ENCODE peak calls at places on chromosomes 16 and 17, in nine cellular contexts. One of them, this sample, is unnamed.

GRCh38 chr17:78422872-78423588 is 44.6 kb downstream of the PGS1 start:
- DNase-seq in colonic mucosa: no peak
- DNase-seq in tibial nerve: no peak
- DNase-seq in A549: no peak
- DNase-seq in mucosa of descending colon: no peak
- DNase-seq in tibial artery: no peak
- DNase-seq in astrocyte of the spinal cord: no peak
- DNase-seq in pancreas: no peak
- DNase-seq in dorsolateral prefrontal cortex: no peak
- DNase-seq in this sample: no peak

GRCh38 chr17:45156242-45156641 is 5.4 kb upstream of the HEXIM2 start:
- DNase-seq in astrocyte of the spinal cord: no peak
- DNase-seq in pancreas: no peak
- DNase-seq in A549: no peak
- DNase-seq in dorsolateral prefrontal cortex: no peak
- DNase-seq in colonic mucosa: no peak
- DNase-seq in tibial artery: no peak
- DNase-seq in mucosa of descending colon: no peak
- DNase-seq in tibial nerve: no peak
- DNase-seq in this sample: no peak

GRCh38 chr16:11627822-11628457 is 40.3 kb upstream of the SNN start:
- DNase-seq in mucosa of descending colon: no peak
- DNase-seq in tibial nerve: peak; percentile 38
- DNase-seq in dorsolateral prefrontal cortex: no peak
- DNase-seq in astrocyte of the spinal cord: no peak
- DNase-seq in A549: no peak
- DNase-seq in colonic mucosa: no peak
- DNase-seq in tibial artery: peak; percentile 76
- DNase-seq in pancreas: no peak
- DNase-seq in this sample: no peak

GRCh38 chr16:70736454-70737376 is 50.9 kb upstream of the MTSS2 start:
- DNase-seq in mucosa of descending colon: no peak
- DNase-seq in dorsolateral prefrontal cortex: no peak
- DNase-seq in tibial artery: no peak
- DNase-seq in A549: no peak
- DNase-seq in tibial nerve: no peak
- DNase-seq in pancreas: no peak
- DNase-seq in colonic mucosa: no peak
- DNase-seq in astrocyte of the spinal cord: no peak
- DNase-seq in this sample: no peak

GRCh38 chr17:80879723-80880649 is 111.7 kb upstream of the CHMP6 start:
- DNase-seq in pancreas: peak; percentile 13
- DNase-seq in tibial nerve: no peak
- DNase-seq in tibial artery: no peak
- DNase-seq in A549: no peak
- DNase-seq in mucosa of descending colon: peak; percentile 47
- DNase-seq in colonic mucosa: no peak
- DNase-seq in dorsolateral prefrontal cortex: no peak
- DNase-seq in astrocyte of the spinal cord: no peak
- DNase-seq in this sample: no peak

GRCh38 chr16:74626741-74627416 is 20.0 kb upstream of the GLG1 start:
- DNase-seq in pancreas: no peak
- DNase-seq in astrocyte of the spinal cord: peak; percentile 22
- DNase-seq in A549: no peak
- DNase-seq in tibial nerve: no peak
- DNase-seq in mucosa of descending colon: no peak
- DNase-seq in tibial artery: no peak
- DNase-seq in dorsolateral prefrontal cortex: no peak
- DNase-seq in colonic mucosa: no peak
- DNase-seq in this sample: no peak

GRCh38 chr16:83200005-83200779 is 573.4 kb downstream of the CDH13 start:
- DNase-seq in astrocyte of the spinal cord: peak; percentile 9
- DNase-seq in A549: peak; percentile 16
- DNase-seq in colonic mucosa: no peak
- DNase-seq in mucosa of descending colon: no peak
- DNase-seq in tibial artery: no peak
- DNase-seq in tibial nerve: no peak
- DNase-seq in dorsolateral prefrontal cortex: peak; percentile 42
- DNase-seq in pancreas: no peak
- DNase-seq in this sample: no peak

GRCh38 chr16:66512589-66513404 is 37.1 kb downstream of the TK2 start:
- DNase-seq in tibial artery: peak; percentile 80
- DNase-seq in dorsolateral prefrontal cortex: no peak
- DNase-seq in astrocyte of the spinal cord: peak; percentile 28
- DNase-seq in tibial nerve: no peak
- DNase-seq in colonic mucosa: no peak
- DNase-seq in A549: peak; percentile 86
- DNase-seq in pancreas: no peak
- DNase-seq in mucosa of descending colon: no peak
- DNase-seq in this sample: no peak

GRCh38 chr16:83715217-83715920 is 92.4 kb upstream of the HSBP1 start:
- DNase-seq in A549: no peak
- DNase-seq in pancreas: no peak
- DNase-seq in tibial artery: peak; percentile 73
- DNase-seq in tibial nerve: no peak
- DNase-seq in colonic mucosa: no peak
- DNase-seq in mucosa of descending colon: no peak
- DNase-seq in astrocyte of the spinal cord: peak; percentile 38
- DNase-seq in dorsolateral prefrontal cortex: no peak
- DNase-seq in this sample: no peak

GRCh38 chr17:4162775-4163498 is 19.9 kb downstream of the CYB5D2 start:
- DNase-seq in pancreas: no peak
- DNase-seq in tibial artery: no peak
- DNase-seq in mucosa of descending colon: no peak
- DNase-seq in colonic mucosa: no peak
- DNase-seq in A549: no peak
- DNase-seq in dorsolateral prefrontal cortex: no peak
- DNase-seq in astrocyte of the spinal cord: no peak
- DNase-seq in tibial nerve: no peak
- DNase-seq in this sample: no peak

GRCh38 chr16:70388281-70388680 is 41.6 kb downstream of the DDX19A start:
- DNase-seq in astrocyte of the spinal cord: no peak
- DNase-seq in tibial artery: no peak
- DNase-seq in tibial nerve: no peak
- DNase-seq in dorsolateral prefrontal cortex: peak; percentile 34
- DNase-seq in colonic mucosa: no peak
- DNase-seq in pancreas: no peak
- DNase-seq in A549: no peak
- DNase-seq in mucosa of descending colon: no peak
- DNase-seq in this sample: no peak

GRCh38 chr17:28097254-28097653 is 54.8 kb downstream of the NLK start:
- DNase-seq in A549: no peak
- DNase-seq in tibial nerve: no peak
- DNase-seq in pancreas: no peak
- DNase-seq in tibial artery: no peak
- DNase-seq in dorsolateral prefrontal cortex: no peak
- DNase-seq in mucosa of descending colon: no peak
- DNase-seq in colonic mucosa: no peak
- DNase-seq in astrocyte of the spinal cord: no peak
- DNase-seq in this sample: no peak

GRCh38 chr17:70060415-70060814 is 14.6 kb upstream of the KCNJ16 start:
- DNase-seq in tibial artery: no peak
- DNase-seq in mucosa of descending colon: no peak
- DNase-seq in tibial nerve: no peak
- DNase-seq in colonic mucosa: no peak
- DNase-seq in dorsolateral prefrontal cortex: no peak
- DNase-seq in astrocyte of the spinal cord: peak; percentile 25
- DNase-seq in pancreas: no peak
- DNase-seq in A549: no peak
- DNase-seq in this sample: no peak

GRCh38 chr16:65070831-65071230 is 51.0 kb downstream of the CDH11 start:
- DNase-seq in pancreas: no peak
- DNase-seq in dorsolateral prefrontal cortex: peak; percentile 87
- DNase-seq in colonic mucosa: peak; percentile 53
- DNase-seq in mucosa of descending colon: no peak
- DNase-seq in A549: peak; percentile 87
- DNase-seq in astrocyte of the spinal cord: peak; percentile 97
- DNase-seq in tibial artery: peak; percentile 83
- DNase-seq in tibial nerve: no peak
- DNase-seq in this sample: peak; percentile 81

DNA sequence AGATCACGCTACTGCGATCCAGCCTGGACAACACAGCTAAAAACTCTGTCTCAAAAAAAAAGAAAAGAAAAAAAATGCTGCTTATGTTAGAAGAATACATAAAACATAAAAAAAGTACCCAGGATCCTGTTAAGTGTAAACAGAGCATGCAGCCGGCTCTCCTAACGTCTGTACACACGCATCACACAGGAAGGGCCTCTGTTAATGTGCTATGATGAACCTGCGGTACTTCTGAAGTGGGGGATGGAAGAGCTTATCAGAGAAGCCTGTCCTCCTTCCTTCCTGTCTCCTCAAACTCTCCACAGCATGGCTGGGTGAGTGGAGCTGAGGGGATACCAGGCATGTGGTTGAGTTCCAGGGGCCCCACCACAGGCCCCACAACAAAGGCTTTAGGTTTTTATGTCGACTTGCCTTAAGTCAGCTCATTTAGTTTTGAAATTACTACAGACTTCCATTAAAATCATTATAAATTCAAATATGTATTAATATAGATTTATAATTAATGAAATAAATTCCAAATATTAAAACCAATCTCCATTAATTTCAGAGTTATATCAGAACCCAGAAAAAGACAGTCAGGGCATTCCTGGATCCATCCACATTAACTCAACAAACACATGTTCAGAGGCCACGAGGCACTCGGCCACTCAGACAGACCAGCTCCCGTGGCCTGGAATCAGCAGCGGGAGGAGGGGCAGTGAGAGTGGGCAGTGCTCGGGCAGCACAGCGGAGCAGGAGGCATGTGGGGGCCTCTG is 11.7 kb downstream of the CCDC57 start:
- DNase-seq in pancreas: no peak
- DNase-seq in dorsolateral prefrontal cortex: no peak
- DNase-seq in A549: no peak
- DNase-seq in mucosa of descending colon: no peak
- DNase-seq in tibial nerve: no peak
- DNase-seq in colonic mucosa: no peak
- DNase-seq in astrocyte of the spinal cord: no peak
- DNase-seq in tibial artery: no peak
- DNase-seq in this sample: no peak
- H3K4me3 ChIP-seq in pancreas: no peak overlapping the region
- H3K4me3 ChIP-seq in dorsolateral prefrontal cortex: no peak overlapping the region
- H3K4me3 ChIP-seq in A549: no peak overlapping the region
- H3K4me3 ChIP-seq in mucosa of descending colon: no peak overlapping the region
- H3K4me3 ChIP-seq in tibial nerve: no peak overlapping the region
- H3K4me3 ChIP-seq in colonic mucosa: no peak overlapping the region
- H3K4me3 ChIP-seq in astrocyte of the spinal cord: no peak overlapping the region
- H3K4me3 ChIP-seq in tibial artery: no peak overlapping the region
- H3K4me3 ChIP-seq in this sample: no peak overlapping the region

GRCh38 chr16:85504242-85504641 is 108.9 kb upstream of the GSE1 start:
- DNase-seq in tibial artery: no peak
- DNase-seq in pancreas: no peak
- DNase-seq in tibial nerve: no peak
- DNase-seq in dorsolateral prefrontal cortex: no peak
- DNase-seq in colonic mucosa: no peak
- DNase-seq in astrocyte of the spinal cord: no peak
- DNase-seq in A549: no peak
- DNase-seq in mucosa of descending colon: no peak
- DNase-seq in this sample: no peak
- H3K4me3 ChIP-seq in tibial artery: no peak overlapping the region
- H3K4me3 ChIP-seq in pancreas: no peak overlapping the region
- H3K4me3 ChIP-seq in tibial nerve: no peak overlapping the region
- H3K4me3 ChIP-seq in dorsolateral prefrontal cortex: no peak overlapping the region
- H3K4me3 ChIP-seq in colonic mucosa: no peak overlapping the region
- H3K4me3 ChIP-seq in astrocyte of the spinal cord: no peak overlapping the region
- H3K4me3 ChIP-seq in A549: no peak overlapping the region
- H3K4me3 ChIP-seq in mucosa of descending colon: no peak overlapping the region
- H3K4me3 ChIP-seq in this sample: no peak overlapping the region

GRCh38 chr17:39618956-39619785 is 7.6 kb upstream of the PPP1R1B start:
- DNase-seq in mucosa of descending colon: no peak
- DNase-seq in dorsolateral prefrontal cortex: no peak
- DNase-seq in astrocyte of the spinal cord: no peak
- DNase-seq in tibial nerve: no peak
- DNase-seq in A549: no peak
- DNase-seq in tibial artery: no peak
- DNase-seq in colonic mucosa: no peak
- DNase-seq in pancreas: no peak
- DNase-seq in this sample: no peak
- H3K4me3 ChIP-seq in mucosa of descending colon: no peak overlapping the region
- H3K4me3 ChIP-seq in dorsolateral prefrontal cortex: no peak overlapping the region
- H3K4me3 ChIP-seq in astrocyte of the spinal cord: no peak overlapping the region
- H3K4me3 ChIP-seq in tibial nerve: no peak overlapping the region
- H3K4me3 ChIP-seq in A549: peak overlapping the region; percentile 78
- H3K4me3 ChIP-seq in tibial artery: no peak overlapping the region
- H3K4me3 ChIP-seq in colonic mucosa: peak overlapping the region; percentile 40
- H3K4me3 ChIP-seq in pancreas: no peak overlapping the region
- H3K4me3 ChIP-seq in this sample: no peak overlapping the region

GRCh38 chr17:49213399-49213798 is 2.9 kb downstream of the ABI3 start:
- DNase-seq in colonic mucosa: no peak
- DNase-seq in mucosa of descending colon: no peak
- DNase-seq in dorsolateral prefrontal cortex: no peak
- DNase-seq in tibial artery: no peak
- DNase-seq in tibial nerve: no peak
- DNase-seq in astrocyte of the spinal cord: no peak
- DNase-seq in A549: no peak
- DNase-seq in pancreas: no peak
- DNase-seq in this sample: no peak

GRCh38 chr17:49216953-49217650 is 6.6 kb downstream of the ABI3 start:
- DNase-seq in dorsolateral prefrontal cortex: no peak
- DNase-seq in A549: no peak
- DNase-seq in mucosa of descending colon: peak; percentile 74
- DNase-seq in pancreas: no peak
- DNase-seq in colonic mucosa: peak; percentile 77
- DNase-seq in tibial nerve: peak; percentile 30
- DNase-seq in tibial artery: no peak
- DNase-seq in astrocyte of the spinal cord: no peak
- DNase-seq in this sample: no peak

GRCh38 chr17:49213803-49214202 is 3.3 kb downstream of the ABI3 start:
- DNase-seq in colonic mucosa: no peak
- DNase-seq in mucosa of descending colon: no peak
- DNase-seq in tibial artery: no peak
- DNase-seq in tibial nerve: no peak
- DNase-seq in A549: no peak
- DNase-seq in astrocyte of the spinal cord: no peak
- DNase-seq in pancreas: no peak
- DNase-seq in dorsolateral prefrontal cortex: no peak
- DNase-seq in this sample: no peak

GRCh38 chr17:49216482-49216881 is 6.0 kb downstream of the ABI3 start:
- DNase-seq in tibial nerve: no peak
- DNase-seq in A549: no peak
- DNase-seq in colonic mucosa: no peak
- DNase-seq in astrocyte of the spinal cord: no peak
- DNase-seq in dorsolateral prefrontal cortex: no peak
- DNase-seq in mucosa of descending colon: no peak
- DNase-seq in pancreas: no peak
- DNase-seq in tibial artery: no peak
- DNase-seq in this sample: no peak

DNA sequence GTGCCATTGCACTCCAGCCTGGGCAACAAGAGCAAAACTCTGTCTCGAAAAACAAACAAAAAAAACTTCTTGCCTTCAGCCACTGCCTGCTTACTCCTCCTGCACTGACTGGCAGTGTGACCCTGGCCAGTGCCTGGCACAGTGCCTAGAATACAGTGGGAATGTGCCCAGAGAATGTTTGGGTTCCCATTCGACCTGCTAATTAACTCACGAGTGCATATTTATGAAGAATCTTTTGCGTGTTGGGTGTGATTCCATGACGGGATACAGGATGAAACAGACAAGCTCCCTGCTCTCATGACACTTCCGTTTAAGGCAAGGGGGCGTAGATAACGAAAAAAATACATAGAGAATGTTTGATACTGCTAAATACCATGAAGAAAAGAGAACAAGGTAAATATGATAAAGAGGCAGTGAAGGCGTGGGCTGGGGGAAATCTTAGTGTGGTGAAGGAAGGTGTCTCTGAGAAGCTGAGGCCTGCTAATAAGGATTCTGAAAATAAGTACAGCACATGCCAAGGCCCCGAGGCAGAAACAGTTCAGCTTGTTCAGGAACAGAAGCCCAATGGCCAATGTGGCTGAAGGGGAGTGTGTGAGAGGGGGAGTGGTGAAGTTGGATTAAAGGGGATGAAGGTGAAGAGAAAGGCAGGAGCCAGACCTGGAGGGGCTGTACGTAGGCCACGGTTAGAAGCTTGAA is 4.3 kb downstream of the ABI3 start:
- DNase-seq in astrocyte of the spinal cord: no peak
- DNase-seq in dorsolateral prefrontal cortex: no peak
- DNase-seq in pancreas: peak; percentile 77
- DNase-seq in colonic mucosa: no peak
- DNase-seq in tibial artery: no peak
- DNase-seq in A549: no peak
- DNase-seq in tibial nerve: no peak
- DNase-seq in mucosa of descending colon: no peak
- DNase-seq in this sample: no peak
- H3K4me3 ChIP-seq in astrocyte of the spinal cord: no peak overlapping the region
- H3K4me3 ChIP-seq in dorsolateral prefrontal cortex: peak overlapping the region; percentile 51
- H3K4me3 ChIP-seq in pancreas: no peak overlapping the region
- H3K4me3 ChIP-seq in colonic mucosa: no peak overlapping the region
- H3K4me3 ChIP-seq in tibial artery: no peak overlapping the region
- H3K4me3 ChIP-seq in A549: no peak overlapping the region
- H3K4me3 ChIP-seq in tibial nerve: no peak overlapping the region
- H3K4me3 ChIP-seq in mucosa of descending colon: no peak overlapping the region
- H3K4me3 ChIP-seq in this sample: no peak overlapping the region

This sample was measured in A673.